ENCODE peak calls at places on chromosomes 2 and 18, in eight cellular contexts. G, I, K, D, L, S, V and M are unnamed samples.
A peak's percentile ranks its signal among the peaks of the same experiment; 100 is the strongest.

GRCh38 chr2:18626256-18626668 is 36.9 kb upstream of the NT5C1B start:
- DNase-seq in G (no peak), I (no peak), K (no peak), D (no peak), L (peak; percentile 34), S (no peak), V (no peak), M (no peak)

GRCh38 chr2:25207078-25207545 is 38.7 kb upstream of the POMC start:
- DNase-seq in G (no peak), I (no peak), K (no peak), D (peak; percentile 59), L (no peak), S (no peak), V (no peak), M (no peak)

GRCh38 chr18:7789853-7790552 is 222.9 kb downstream of the PTPRM start:
- DNase-seq in G (no peak), I (peak; percentile 68), K (no peak), D (no peak), L (peak; percentile 63), S (peak; percentile 23), V (no peak), M (no peak)

GRCh38 chr2:125471963-125472362 is 1184.0 kb upstream of the GYPC start:
- DNase-seq in G (no peak), I (peak; percentile 71), K (no peak), D (no peak), L (peak; percentile 49), S (peak; percentile 0), V (no peak), M (no peak)

GRCh38 chr2:38709515-38710194 is 41.5 kb downstream of the SRSF7 start:
- DNase-seq in G (no peak), I (no peak), K (no peak), D (peak; percentile 71), L (no peak), S (no peak), V (no peak), M (peak; percentile 36)

GRCh38 chr2:207161724-207162123 is 4.0 kb downstream of the KLF7 start:
- DNase-seq in G (no peak), I (no peak), K (no peak), D (no peak), L (peak; percentile 69), S (no peak), V (no peak), M (no peak)

GRCh38 chr2:39920318-39920775 is 141.3 kb upstream of the THUMPD2 start:
- DNase-seq in G (no peak), I (no peak), K (no peak), D (no peak), L (no peak), S (no peak), V (no peak), M (no peak)

GRCh38 chr2:224638338-224638823 is 53.2 kb upstream of the CUL3 start:
- DNase-seq in G (no peak), I (no peak), K (no peak), D (no peak), L (no peak), S (no peak), V (no peak), M (no peak)

GRCh38 chr2:31404302-31404701 is 10.2 kb downstream of the XDH start:
- DNase-seq in G (no peak), I (no peak), K (no peak), D (no peak), L (no peak), S (no peak), V (no peak), M (no peak)

GRCh38 chr2:160389875-160390274 is 103.7 kb downstream of the RBMS1 start:
- DNase-seq in G (no peak), I (no peak), K (no peak), D (no peak), L (peak; percentile 85), S (no peak), V (no peak), M (no peak)

GRCh38 chr2:189933041-189933440 is 129.5 kb downstream of the MSTN start:
- DNase-seq in G (no peak), I (no peak), K (no peak), D (no peak), L (no peak), S (no peak), V (no peak), M (no peak)

GRCh38 chr2:85119900-85120299 is 13.3 kb upstream of the TCF7L1 start:
- DNase-seq in G (no peak), I (no peak), K (no peak), D (no peak), L (no peak), S (no peak), V (no peak), M (no peak)

GRCh38 chr2:219433666-219434467 is 776 bp upstream of the SPEG start:
- DNase-seq in G (no peak), I (no peak), K (no peak), D (no peak), L (peak; percentile 72), S (peak; percentile 85), V (no peak), M (no peak)

GRCh38 chr18:8478166-8478967 is 130.9 kb upstream of the RAB12 start:
- DNase-seq in G (peak; percentile 65), I (peak; percentile 79), K (peak; percentile 80), D (peak; percentile 8), L (peak; percentile 42), S (peak; percentile 77), V (peak; percentile 44), M (peak; percentile 24)

GRCh38 chr2:42052702-42053481 is 5.1 kb downstream of the PKDCC start:
- DNase-seq in G (peak; percentile 47), I (peak; percentile 56), K (peak; percentile 64), D (no peak), L (peak; percentile 86), S (peak; percentile 31), V (no peak), M (no peak)

GRCh38 chr2:127674241-127675209 is 805 bp downstream of the LIMS2 start:
- DNase-seq in G (no peak), I (no peak), K (peak; percentile 84), D (peak; percentile 10), L (no peak), S (no peak), V (peak; percentile 62), M (no peak)

GRCh38 chr2:197915548-197916265 is 111.3 kb downstream of the PLCL1 start:
- DNase-seq in G (no peak), I (no peak), K (no peak), D (no peak), L (peak; percentile 81), S (no peak), V (no peak), M (no peak)

GRCh38 chr2:96501471-96501874 is 3.7 kb downstream of the NEURL3 start:
- DNase-seq in G (no peak), I (peak; percentile 8), K (no peak), D (no peak), L (no peak), S (no peak), V (no peak), M (no peak)

GRCh38 chr2:36423172-36423571 is 67.6 kb downstream of the CRIM1 start:
- DNase-seq in G (no peak), I (no peak), K (no peak), D (no peak), L (no peak), S (no peak), V (no peak), M (no peak)

GRCh38 chr2:112584891-112585250 is 462 bp downstream of the CHCHD5 start:
- DNase-seq in G (no peak), I (no peak), K (no peak), D (peak; percentile 2), L (no peak), S (no peak), V (no peak), M (no peak)

GRCh38 chr2:210169871-210170441 is 1.3 kb downstream of the KANSL1L start:
- DNase-seq in G (no peak), I (peak; percentile 45), K (no peak), D (no peak), L (peak; percentile 85), S (no peak), V (no peak), M (no peak)

GRCh38 chr18:69636529-69637301 is 236.0 kb downstream of the DOK6 start:
- DNase-seq in G (no peak), I (no peak), K (no peak), D (peak; percentile 12), L (no peak), S (no peak), V (no peak), M (no peak)

GRCh38 chr2:66481100-66481549 is 46.2 kb downstream of the MEIS1 start:
- DNase-seq in G (no peak), I (peak; percentile 18), K (no peak), D (no peak), L (peak; percentile 47), S (peak; percentile 91), V (no peak), M (no peak)

GRCh38 chr2:165803123-165803760 is 9.2 kb upstream of the GALNT3 start:
- DNase-seq in G (no peak), I (peak; percentile 10), K (no peak), D (no peak), L (no peak), S (peak; percentile 7), V (no peak), M (no peak)

GRCh38 chr2:197306691-197307030 is 3.9 kb downstream of the ANKRD44 start:
- DNase-seq in G (peak; percentile 48), I (no peak), K (peak; percentile 80), D (no peak), L (no peak), S (no peak), V (peak; percentile 27), M (peak; percentile 25)

GRCh38 chr18:79737426-79737825 is 57.8 kb downstream of the CTDP1 start:
- DNase-seq in G (no peak), I (no peak), K (no peak), D (no peak), L (no peak), S (no peak), V (peak; percentile 7), M (no peak)
- H3K9me3 ChIP-seq in G (no peaks in the 10 kb centered on the region), I (no peaks in the 10 kb centered on the region), K (no peaks in the 10 kb centered on the region), D (peaks cover 6% of the 10 kb centered on the region), L (peaks cover 7% of the 10 kb centered on the region), S (no peaks in the 10 kb centered on the region), V (no peaks in the 10 kb centered on the region), M (peaks cover 11% of the 10 kb centered on the region)

GRCh38 chr18:36051760-36052159 is 15.6 kb downstream of the RPRD1A start:
- DNase-seq in G (no peak), I (no peak), K (no peak), D (no peak), L (no peak), S (no peak), V (no peak), M (no peak)
- H3K9me3 ChIP-seq in G (no peaks in the 10 kb centered on the region), I (no peaks in the 10 kb centered on the region), K (no peaks in the 10 kb centered on the region), D (no peaks in the 10 kb centered on the region), L (no peaks in the 10 kb centered on the region), S (peaks cover 1% of the 10 kb centered on the region), V (peaks cover 37% of the 10 kb centered on the region), M (no peaks in the 10 kb centered on the region)

DNA sequence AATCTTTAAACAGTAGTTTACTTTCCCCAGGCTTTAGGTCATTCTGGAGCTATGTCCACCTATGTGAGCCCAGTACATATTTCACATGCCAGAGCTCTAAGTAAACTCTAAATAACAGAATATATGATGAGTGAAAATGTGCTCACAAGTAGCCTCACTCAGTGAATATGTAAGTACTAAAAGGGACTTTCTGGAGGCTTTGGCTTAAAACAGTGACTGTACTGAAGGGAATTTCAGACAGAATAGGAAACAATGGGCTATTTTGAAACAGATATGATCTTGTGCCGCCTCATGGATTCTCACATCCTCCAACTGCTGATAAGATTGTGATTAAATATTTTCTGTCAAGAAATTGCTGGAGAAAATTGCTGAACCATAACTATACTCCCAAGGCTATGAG is 747.9 kb downstream of the SOCS6 start:
- DNase-seq in G (no peak), I (no peak), K (no peak), D (no peak), L (no peak), S (no peak), V (no peak), M (no peak)
- H3K9me3 ChIP-seq in G (no peaks in the 10 kb centered on the region), I (no peaks in the 10 kb centered on the region), K (no peaks in the 10 kb centered on the region), D (no peaks in the 10 kb centered on the region), L (no peaks in the 10 kb centered on the region), S (no peaks in the 10 kb centered on the region), V (no peaks in the 10 kb centered on the region), M (no peaks in the 10 kb centered on the region)

GRCh38 chr2:237652181-237652580 is 24.8 kb downstream of the LRRFIP1 start:
- DNase-seq in G (no peak), I (no peak), K (no peak), D (no peak), L (no peak), S (no peak), V (peak; percentile 67), M (no peak)
- H3K9me3 ChIP-seq in G (no peaks in the 10 kb centered on the region), I (no peaks in the 10 kb centered on the region), K (no peaks in the 10 kb centered on the region), D (no peaks in the 10 kb centered on the region), L (no peaks in the 10 kb centered on the region), S (no peaks in the 10 kb centered on the region), V (peaks cover 8% of the 10 kb centered on the region), M (peaks cover 3% of the 10 kb centered on the region)